ENCODE peak calls at places on chromosome 19, in ten cellular contexts. H, K, N, W, E, D, T, B, O and Q are unnamed samples.

GRCh38 chr19:14366529-14366928 is 14.7 kb upstream of the ADGRE5 start:
- DNase-seq in K (peak; percentile 70), H (peak; percentile 95), D (peak; percentile 82), O (peak; percentile 88), B (peak; percentile 35), N (peak; percentile 90), W (peak; percentile 71), E (peak; percentile 58), T (peak; percentile 64), Q (peak; percentile 76)

GRCh38 chr19:48510421-48511268 is 990 bp downstream of the LMTK3 start:
- DNase-seq in E (no peak), T (peak; percentile 46), K (peak; percentile 42), D (peak; percentile 89), B (peak; percentile 22), N (peak; percentile 60), W (peak; percentile 90), O (peak; percentile 78), H (peak; percentile 67), Q (peak; percentile 67)

GRCh38 chr19:51141181-51141580 is 920 bp upstream of the SIGLEC7 start:
- DNase-seq in O (no peak), T (no peak), B (no peak), H (no peak), E (no peak), K (no peak), W (no peak), D (no peak), N (no peak), Q (no peak)

GRCh38 chr19:49415102-49415809 is 8.0 kb downstream of the PTH2 start:
- DNase-seq in B (no peak), N (no peak), D (no peak), O (no peak), K (no peak), W (no peak), H (no peak), E (peak; percentile 28), T (peak; percentile 83), Q (no peak)

GRCh38 chr19:39502640-39503417 is 4.1 kb downstream of the DLL3 start:
- DNase-seq in H (peak; percentile 62), N (no peak), B (peak; percentile 45), E (no peak), O (peak; percentile 61), D (peak; percentile 80), W (no peak), K (peak; percentile 53), T (peak; percentile 70), Q (peak; percentile 67)

GRCh38 chr19:53988981-53989380 is 2.5 kb upstream of the CACNG6 start:
- DNase-seq in K (no peak), N (no peak), T (no peak), H (no peak), O (no peak), B (no peak), D (no peak), E (no peak), W (no peak), Q (no peak)

GRCh38 chr19:31530781-31531180 is 181.5 kb upstream of the TSHZ3 start:
- DNase-seq in B (no peak), E (no peak), H (no peak), K (no peak), D (no peak), N (no peak), W (no peak), T (no peak), O (no peak), Q (no peak)

GRCh38 chr19:34254552-34255432 is at the start of gene GARRE1:
- DNase-seq in E (no peak), H (peak; percentile 91), T (no peak), B (no peak), D (peak; percentile 81), K (no peak), W (no peak), O (peak; percentile 45), N (no peak), Q (peak; percentile 10)

GRCh38 chr19:46126086-46126485 is 1.6 kb upstream of the IGFL3 start:
- DNase-seq in O (no peak), K (no peak), W (no peak), E (no peak), D (no peak), H (no peak), T (peak; percentile 29), B (no peak), N (no peak), Q (no peak)

GRCh38 chr19:52689804-52690394 is 44.9 kb downstream of the ZNF611 start:
- DNase-seq in O (no peak), E (no peak), D (peak; percentile 91), B (no peak), K (peak; percentile 3), H (peak; percentile 28), W (peak; percentile 10), T (no peak), N (peak; percentile 23), Q (no peak)

GRCh38 chr19:39162441-39163043 is 34.2 kb upstream of the NCCRP1 start:
- DNase-seq in T (no peak), E (no peak), D (no peak), K (no peak), N (no peak), B (no peak), W (no peak), O (no peak), H (no peak), Q (no peak)

GRCh38 chr19:32404939-32405430 is 585 bp upstream of the DPY19L3 start:
- DNase-seq in K (no peak), D (peak; percentile 86), E (no peak), W (peak; percentile 60), B (peak; percentile 16), N (no peak), O (peak; percentile 66), H (peak; percentile 69), T (peak; percentile 35), Q (no peak)

GRCh38 chr19:46924874-46925547 is 64.2 kb downstream of the ARHGAP35 start:
- DNase-seq in H (no peak), N (no peak), K (no peak), W (no peak), B (no peak), D (no peak), O (peak; percentile 89), E (no peak), T (no peak), Q (no peak)

GRCh38 chr19:43636121-43636683 is 3.4 kb downstream of the CADM4 start:
- DNase-seq in D (peak; percentile 66), O (no peak), T (no peak), E (no peak), K (no peak), W (peak; percentile 76), B (peak; percentile 27), N (no peak), H (no peak), Q (no peak)

GRCh38 chr19:20478936-20479335 is 86.6 kb downstream of the ZNF737 start:
- DNase-seq in O (no peak), D (no peak), W (no peak), H (no peak), K (no peak), N (no peak), E (no peak), T (no peak), B (no peak), Q (no peak)

GRCh38 chr19:52722062-52723005 is 12.5 kb downstream of the ZNF611 start:
- DNase-seq in T (peak; percentile 86), B (peak; percentile 61), O (no peak), H (no peak), W (no peak), E (peak; percentile 24), K (no peak), N (no peak), D (no peak), Q (no peak)

GRCh38 chr19:13025819-13026477 is 30.7 kb downstream of the NFIX start:
- DNase-seq in K (no peak), N (no peak), T (no peak), H (no peak), O (peak; percentile 70), B (no peak), D (no peak), E (no peak), W (no peak), Q (no peak)

GRCh38 chr19:14385492-14385891 is 4.2 kb downstream of the ADGRE5 start:
- DNase-seq in B (no peak), K (no peak), E (no peak), N (no peak), O (no peak), H (no peak), T (no peak), D (no peak), W (no peak), Q (no peak)

GRCh38 chr19:3094638-3095374 is 644 bp downstream of the GNA11 start:
- DNase-seq in E (no peak), W (no peak), O (no peak), T (peak; percentile 17), B (no peak), H (no peak), K (no peak), D (peak; percentile 81), N (no peak), Q (no peak)

GRCh38 chr19:44759083-44759804 is 10.7 kb downstream of the BCL3 start:
- DNase-seq in B (no peak), D (no peak), O (no peak), N (no peak), T (no peak), E (no peak), W (no peak), K (no peak), H (no peak), Q (no peak)

GRCh38 chr19:50368649-50369570 is 3.5 kb upstream of the NAPSA start:
- DNase-seq in E (no peak), D (peak; percentile 89), O (peak; percentile 99), K (peak; percentile 51), B (peak; percentile 69), W (peak; percentile 94), N (peak; percentile 59), H (peak; percentile 87), T (peak; percentile 88), Q (peak; percentile 47)

GRCh38 chr19:5005096-5005495 is 36.2 kb downstream of the KDM4B start:
- DNase-seq in D (no peak), H (no peak), W (no peak), E (no peak), N (no peak), O (no peak), T (no peak), B (no peak), K (no peak), Q (no peak)

GRCh38 chr19:797528-798414 is 519 bp downstream of the PTBP1 start:
- DNase-seq in D (peak; percentile 97), W (peak; percentile 51), E (peak; percentile 65), O (peak; percentile 85), H (peak; percentile 93), B (peak; percentile 72), N (peak; percentile 82), T (peak; percentile 85), K (peak; percentile 76), Q (peak; percentile 84)